ENCODE peak calls at places on chromosomes 2 and 18, in ten cellular contexts. One of them, this sample, is unnamed.

GRCh38 chr2:53768233-53768542 is 584 bp downstream of the CHAC2 start:
- DNase-seq in sigmoid colon: no peak
- DNase-seq in tibial nerve: no peak
- DNase-seq in esophagus squamous epithelium: no peak
- DNase-seq in thyroid gland: peak; percentile 56
- DNase-seq in testis: peak; percentile 63
- DNase-seq in stomach: no peak
- DNase-seq in H1: no peak
- DNase-seq in A549: peak; percentile 66
- DNase-seq in right lobe of liver: no peak
- DNase-seq in this sample: no peak

GRCh38 chr2:172428841-172429173 is 1.4 kb downstream of the ITGA6 start:
- DNase-seq in thyroid gland: peak; percentile 36
- DNase-seq in sigmoid colon: no peak
- DNase-seq in stomach: no peak
- DNase-seq in testis: no peak
- DNase-seq in right lobe of liver: no peak
- DNase-seq in A549: no peak
- DNase-seq in esophagus squamous epithelium: no peak
- DNase-seq in H1: no peak
- DNase-seq in tibial nerve: no peak
- DNase-seq in this sample: no peak

GRCh38 chr2:241844066-241844728 is 14.5 kb downstream of the PDCD1 start:
- DNase-seq in sigmoid colon: peak; percentile 89
- DNase-seq in esophagus squamous epithelium: no peak
- DNase-seq in right lobe of liver: peak; percentile 73
- DNase-seq in H1: no peak
- DNase-seq in testis: peak; percentile 66
- DNase-seq in stomach: peak; percentile 77
- DNase-seq in tibial nerve: peak; percentile 37
- DNase-seq in A549: peak; percentile 43
- DNase-seq in thyroid gland: peak; percentile 73
- DNase-seq in this sample: peak; percentile 84

GRCh38 chr2:181955010-181955409 is 30.6 kb upstream of the PPP1R1C start:
- DNase-seq in right lobe of liver: no peak
- DNase-seq in testis: no peak
- DNase-seq in A549: no peak
- DNase-seq in tibial nerve: no peak
- DNase-seq in H1: no peak
- DNase-seq in thyroid gland: no peak
- DNase-seq in sigmoid colon: no peak
- DNase-seq in stomach: no peak
- DNase-seq in esophagus squamous epithelium: no peak
- DNase-seq in this sample: no peak

GRCh38 chr2:113219889-113220641 is 46.3 kb downstream of the PSD4 start:
- DNase-seq in stomach: peak; percentile 95
- DNase-seq in right lobe of liver: peak; percentile 67
- DNase-seq in thyroid gland: peak; percentile 72
- DNase-seq in esophagus squamous epithelium: no peak
- DNase-seq in H1: no peak
- DNase-seq in sigmoid colon: peak; percentile 83
- DNase-seq in testis: peak; percentile 64
- DNase-seq in tibial nerve: peak; percentile 43
- DNase-seq in A549: peak; percentile 64
- DNase-seq in this sample: peak; percentile 71

GRCh38 chr2:7929276-7929675 is 752.6 kb upstream of the ID2 start:
- DNase-seq in H1: no peak
- DNase-seq in thyroid gland: no peak
- DNase-seq in right lobe of liver: no peak
- DNase-seq in testis: no peak
- DNase-seq in stomach: no peak
- DNase-seq in A549: no peak
- DNase-seq in sigmoid colon: no peak
- DNase-seq in esophagus squamous epithelium: no peak
- DNase-seq in tibial nerve: no peak
- DNase-seq in this sample: no peak

GRCh38 chr2:133146893-133147292 is 421.4 kb downstream of the NCKAP5 start:
- DNase-seq in esophagus squamous epithelium: no peak
- DNase-seq in A549: no peak
- DNase-seq in stomach: no peak
- DNase-seq in sigmoid colon: no peak
- DNase-seq in tibial nerve: no peak
- DNase-seq in thyroid gland: no peak
- DNase-seq in testis: no peak
- DNase-seq in right lobe of liver: no peak
- DNase-seq in H1: no peak
- DNase-seq in this sample: no peak

GRCh38 chr18:63253428-63254372 is 65.9 kb downstream of the BCL2 start:
- DNase-seq in stomach: no peak
- DNase-seq in A549: no peak
- DNase-seq in thyroid gland: no peak
- DNase-seq in H1: no peak
- DNase-seq in tibial nerve: no peak
- DNase-seq in testis: no peak
- DNase-seq in right lobe of liver: no peak
- DNase-seq in sigmoid colon: no peak
- DNase-seq in esophagus squamous epithelium: no peak
- DNase-seq in this sample: no peak

GRCh38 chr2:225040862-225041209 is 1.4 kb downstream of the DOCK10 start:
- DNase-seq in tibial nerve: no peak
- DNase-seq in H1: no peak
- DNase-seq in testis: peak; percentile 30
- DNase-seq in esophagus squamous epithelium: no peak
- DNase-seq in sigmoid colon: no peak
- DNase-seq in A549: peak; percentile 21
- DNase-seq in thyroid gland: no peak
- DNase-seq in stomach: no peak
- DNase-seq in right lobe of liver: peak; percentile 77
- DNase-seq in this sample: no peak

GRCh38 chr2:239561448-239562001 is 160.7 kb upstream of the HDAC4 start:
- DNase-seq in stomach: no peak
- DNase-seq in sigmoid colon: peak; percentile 88
- DNase-seq in tibial nerve: peak; percentile 79
- DNase-seq in thyroid gland: no peak
- DNase-seq in right lobe of liver: peak; percentile 38
- DNase-seq in H1: no peak
- DNase-seq in esophagus squamous epithelium: no peak
- DNase-seq in A549: no peak
- DNase-seq in testis: peak; percentile 86
- DNase-seq in this sample: no peak

GRCh38 chr18:7697306-7697705 is 130.2 kb downstream of the PTPRM start:
- DNase-seq in tibial nerve: no peak
- DNase-seq in A549: no peak
- DNase-seq in sigmoid colon: no peak
- DNase-seq in right lobe of liver: no peak
- DNase-seq in esophagus squamous epithelium: no peak
- DNase-seq in stomach: no peak
- DNase-seq in testis: no peak
- DNase-seq in H1: no peak
- DNase-seq in thyroid gland: no peak
- DNase-seq in this sample: no peak

GRCh38 chr2:186718895-186719294 is 25.0 kb downstream of the FAM171B start:
- DNase-seq in thyroid gland: no peak
- DNase-seq in testis: no peak
- DNase-seq in sigmoid colon: no peak
- DNase-seq in A549: no peak
- DNase-seq in esophagus squamous epithelium: no peak
- DNase-seq in right lobe of liver: no peak
- DNase-seq in stomach: no peak
- DNase-seq in H1: no peak
- DNase-seq in tibial nerve: no peak
- DNase-seq in this sample: no peak

DNA sequence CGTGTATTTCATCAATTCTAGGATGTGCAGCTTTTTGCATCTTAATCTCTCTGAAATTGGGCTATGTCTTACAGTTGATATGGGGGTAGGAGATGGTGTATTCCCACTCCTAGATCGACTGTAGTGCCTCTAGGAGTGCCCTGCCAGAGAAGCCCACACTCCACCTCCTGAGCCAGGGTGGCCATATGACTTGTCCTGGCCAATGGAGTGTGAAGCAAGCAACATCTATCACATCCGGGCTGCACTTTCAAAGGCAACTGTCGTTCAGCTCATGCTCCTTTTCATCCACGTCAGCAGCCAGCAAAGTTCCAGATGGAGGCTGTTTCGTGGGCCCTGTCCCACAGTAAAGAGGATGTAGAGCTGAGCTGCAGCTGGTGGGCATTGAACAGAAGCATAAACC is 149.4 kb upstream of the SLC1A4 start:
- DNase-seq in tibial nerve: no peak
- DNase-seq in thyroid gland: peak; percentile 52
- DNase-seq in A549: no peak
- DNase-seq in H1: no peak
- DNase-seq in esophagus squamous epithelium: no peak
- DNase-seq in testis: no peak
- DNase-seq in stomach: no peak
- DNase-seq in sigmoid colon: no peak
- DNase-seq in right lobe of liver: no peak
- DNase-seq in this sample: no peak
- TF ChIP-seq POLR2A in tibial nerve: no peak
- TF ChIP-seq POLR2A in thyroid gland: no peak
- TF ChIP-seq POLR2A in A549: no peak
- TF ChIP-seq POLR2A in H1: no peak
- TF ChIP-seq POLR2A in esophagus squamous epithelium: no peak
- TF ChIP-seq POLR2A in testis: no peak
- TF ChIP-seq POLR2A in stomach: no peak
- TF ChIP-seq POLR2A in sigmoid colon: no peak
- TF ChIP-seq POLR2A in right lobe of liver: no peak
- TF ChIP-seq POLR2A in this sample: no peak

GRCh38 chr18:78948221-78948620 is 31.4 kb upstream of the SALL3 start:
- DNase-seq in sigmoid colon: no peak
- DNase-seq in testis: no peak
- DNase-seq in right lobe of liver: peak; percentile 23
- DNase-seq in stomach: no peak
- DNase-seq in A549: no peak
- DNase-seq in tibial nerve: no peak
- DNase-seq in esophagus squamous epithelium: no peak
- DNase-seq in thyroid gland: no peak
- DNase-seq in H1: no peak
- DNase-seq in this sample: no peak

GRCh38 chr18:78949216-78949615 is 30.4 kb upstream of the SALL3 start:
- DNase-seq in H1: no peak
- DNase-seq in thyroid gland: no peak
- DNase-seq in sigmoid colon: no peak
- DNase-seq in esophagus squamous epithelium: no peak
- DNase-seq in right lobe of liver: peak; percentile 19
- DNase-seq in tibial nerve: no peak
- DNase-seq in stomach: no peak
- DNase-seq in A549: no peak
- DNase-seq in testis: no peak
- DNase-seq in this sample: no peak

GRCh38 chr18:78950386-78950785 is 29.2 kb upstream of the SALL3 start:
- DNase-seq in thyroid gland: no peak
- DNase-seq in A549: no peak
- DNase-seq in esophagus squamous epithelium: no peak
- DNase-seq in right lobe of liver: peak; percentile 20
- DNase-seq in tibial nerve: no peak
- DNase-seq in testis: no peak
- DNase-seq in H1: no peak
- DNase-seq in stomach: no peak
- DNase-seq in sigmoid colon: no peak
- DNase-seq in this sample: no peak

GRCh38 chr18:78948707-78949106 is 30.9 kb upstream of the SALL3 start:
- DNase-seq in sigmoid colon: no peak
- DNase-seq in tibial nerve: no peak
- DNase-seq in A549: no peak
- DNase-seq in right lobe of liver: peak; percentile 14
- DNase-seq in thyroid gland: no peak
- DNase-seq in esophagus squamous epithelium: no peak
- DNase-seq in testis: no peak
- DNase-seq in stomach: no peak
- DNase-seq in H1: no peak
- DNase-seq in this sample: no peak

DNA sequence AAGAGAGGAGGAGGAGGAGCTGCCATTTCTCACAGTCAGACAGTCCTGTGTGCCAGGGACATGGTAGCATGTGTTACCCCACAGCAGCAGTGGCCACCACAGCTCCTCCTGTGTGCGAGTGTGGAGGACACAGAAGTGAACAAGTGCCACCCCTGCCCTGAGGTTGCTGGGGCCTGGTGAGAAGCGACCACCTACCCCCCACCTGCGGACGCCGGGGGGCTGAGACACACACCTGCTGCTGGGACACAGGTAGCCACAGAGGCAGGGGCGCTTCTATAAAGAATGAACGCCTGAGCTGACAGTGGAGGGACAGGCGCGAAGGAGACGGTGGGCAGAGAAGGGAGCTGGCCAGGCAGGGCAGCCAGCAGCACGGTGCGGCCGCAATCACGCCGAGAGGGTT is 32.3 kb upstream of the SALL3 start:
- DNase-seq in thyroid gland: no peak
- DNase-seq in sigmoid colon: no peak
- DNase-seq in A549: no peak
- DNase-seq in esophagus squamous epithelium: no peak
- DNase-seq in H1: no peak
- DNase-seq in right lobe of liver: peak; percentile 14
- DNase-seq in stomach: no peak
- DNase-seq in tibial nerve: no peak
- DNase-seq in testis: no peak
- DNase-seq in this sample: no peak
- TF ChIP-seq CTCF in thyroid gland: no peak
- TF ChIP-seq CTCF in sigmoid colon: no peak
- TF ChIP-seq CTCF in A549: no peak
- TF ChIP-seq CTCF in esophagus squamous epithelium: no peak
- TF ChIP-seq CTCF in H1: no peak
- TF ChIP-seq CTCF in right lobe of liver: no peak
- TF ChIP-seq CTCF in stomach: no peak
- TF ChIP-seq CTCF in tibial nerve: no peak
- TF ChIP-seq CTCF in testis: no peak
- TF ChIP-seq CTCF in this sample: no peak

DNA sequence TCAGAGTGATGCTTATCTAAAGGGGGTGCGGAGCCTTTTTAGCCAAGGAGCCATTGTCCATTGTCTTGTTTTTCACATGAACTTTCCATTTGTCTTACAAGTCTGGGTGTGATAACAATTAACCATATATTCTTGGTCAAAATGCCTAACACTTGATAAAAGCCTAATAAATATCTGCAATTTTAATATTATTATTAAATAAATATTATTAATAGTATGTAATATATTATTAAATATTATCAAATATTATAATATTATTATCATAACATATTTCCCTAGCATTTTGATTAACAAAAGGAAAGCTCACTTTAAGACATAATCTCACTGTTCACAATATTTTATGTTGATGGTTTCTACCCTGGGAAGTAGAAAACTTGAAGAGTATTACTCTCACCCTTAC is 1143.6 kb upstream of the GYPC start:
- DNase-seq in A549: no peak
- DNase-seq in H1: no peak
- DNase-seq in stomach: no peak
- DNase-seq in right lobe of liver: no peak
- DNase-seq in testis: no peak
- DNase-seq in esophagus squamous epithelium: no peak
- DNase-seq in sigmoid colon: no peak
- DNase-seq in tibial nerve: no peak
- DNase-seq in thyroid gland: no peak
- DNase-seq in this sample: no peak
- H3K4me1 ChIP-seq in A549: no peaks in the 10 kb centered on the region
- H3K4me1 ChIP-seq in H1: no peaks in the 10 kb centered on the region
- H3K4me1 ChIP-seq in stomach: no peaks in the 10 kb centered on the region
- H3K4me1 ChIP-seq in right lobe of liver: no peaks in the 10 kb centered on the region
- H3K4me1 ChIP-seq in testis: no peaks in the 10 kb centered on the region
- H3K4me1 ChIP-seq in esophagus squamous epithelium: no peaks in the 10 kb centered on the region
- H3K4me1 ChIP-seq in sigmoid colon: no peaks in the 10 kb centered on the region
- H3K4me1 ChIP-seq in tibial nerve: no peaks in the 10 kb centered on the region
- H3K4me1 ChIP-seq in thyroid gland: no peaks in the 10 kb centered on the region
- H3K4me1 ChIP-seq in this sample: no peaks in the 10 kb centered on the region

GRCh38 chr2:209423562-209424541 is at the start of gene MAP2:
- DNase-seq in A549: peak; percentile 55
- DNase-seq in H1: peak; percentile 54
- DNase-seq in tibial nerve: peak; percentile 37
- DNase-seq in sigmoid colon: peak; percentile 86
- DNase-seq in testis: peak; percentile 84
- DNase-seq in esophagus squamous epithelium: no peak
- DNase-seq in thyroid gland: peak; percentile 91
- DNase-seq in stomach: peak; percentile 87
- DNase-seq in right lobe of liver: peak; percentile 77
- DNase-seq in this sample: peak; percentile 87
- TF ChIP-seq POLR2A in A549: no peak
- TF ChIP-seq POLR2A in H1: no peak
- TF ChIP-seq POLR2A in tibial nerve: no peak
- TF ChIP-seq POLR2A in sigmoid colon: no peak
- TF ChIP-seq POLR2A in testis: no peak
- TF ChIP-seq POLR2A in esophagus squamous epithelium: no peak
- TF ChIP-seq POLR2A in thyroid gland: peak; percentile 28
- TF ChIP-seq POLR2A in stomach: no peak
- TF ChIP-seq POLR2A in right lobe of liver: peak; percentile 57
- TF ChIP-seq POLR2A in this sample: peak; percentile 78